ENCODE peak calls at places on chromosomes 16 and 17, in ten cellular contexts. E is fibroblast of the aortic adventitia; T is NCI-H1436; O is Right ventricle myocardium inferior; D is activated CD4-positive, alpha-beta memory T cell treated with anti-CD3 and anti-CD28 coated beads, Interleukin-2, amount 10 ng/mL, durations not matched to agents 7 days and 5 days; Q is neuronal stem cell; M is non-pigmented ciliary epithelial cell; H is NCI-H460; P is left ventricle myocardium inferior; R is occipital lobe. C is an unnamed sample.

GRCh38 chr17:79983456-79983855 is 52.2 kb downstream of the TBC1D16 start:
- DNase-seq in E (no peak), T (no peak), O (peak; percentile 50), D (no peak), Q (no peak), M (no peak), H (no peak), P (no peak), R (no peak), C (no peak)

GRCh38 chr16:12228607-12229499 is 252.3 kb downstream of the SNX29 start:
- DNase-seq in E (peak; percentile 72), T (peak; percentile 35), O (peak; percentile 76), D (no peak), Q (peak; percentile 48), M (no peak), H (peak; percentile 27), P (peak; percentile 44), R (peak; percentile 11), C (peak; percentile 74)

GRCh38 chr16:11201498-11202259 is 54.3 kb downstream of the SOCS1 start:
- DNase-seq in E (peak; percentile 82), T (no peak), O (peak; percentile 66), D (no peak), Q (no peak), M (peak; percentile 28), H (no peak), P (no peak), R (no peak), C (peak; percentile 60)

GRCh38 chr17:7916799-7917198 is 710 bp upstream of the RNF227 start:
- DNase-seq in E (peak; percentile 41), T (no peak), O (no peak), D (no peak), Q (no peak), M (peak; percentile 50), H (no peak), P (no peak), R (no peak), C (peak; percentile 20)

GRCh38 chr17:46769531-46770438 is 48.7 kb downstream of the WNT3 start:
- DNase-seq in E (no peak), T (no peak), O (no peak), D (peak; percentile 15), Q (no peak), M (no peak), H (no peak), P (no peak), R (no peak), C (no peak)

GRCh38 chr17:79792984-79793923 is 3.6 kb downstream of the CBX8 start:
- DNase-seq in E (peak; percentile 95), T (no peak), O (no peak), D (no peak), Q (no peak), M (peak; percentile 22), H (no peak), P (no peak), R (no peak), C (no peak)

GRCh38 chr17:3860939-3861338 is 14.9 kb upstream of the NCBP3 start:
- DNase-seq in E (no peak), T (no peak), O (no peak), D (no peak), Q (no peak), M (no peak), H (no peak), P (no peak), R (no peak), C (no peak)

GRCh38 chr17:47701603-47702002 is 7.6 kb downstream of the TBKBP1 start:
- DNase-seq in E (no peak), T (no peak), O (no peak), D (no peak), Q (no peak), M (no peak), H (no peak), P (no peak), R (no peak), C (no peak)